ENCODE peak calls at places on chromosome 12, in seven cellular contexts. L, N, R, A, K, M and E are unnamed samples.

GRCh38 chr12:49364989-49365388 is 2.3 kb upstream of the SPATS2 start:
- DNase-seq in L (no peak), N (no peak), R (no peak), A (no peak), K (no peak), M (no peak), E (no peak)

GRCh38 chr12:62332598-62332997 is 72.4 kb downstream of the USP15 start:
- DNase-seq in L (no peak), N (no peak), R (no peak), A (no peak), K (no peak), M (no peak), E (no peak)

GRCh38 chr12:27982380-27982779 is 9.8 kb upstream of the PTHLH start:
- DNase-seq in L (no peak), N (no peak), R (no peak), A (no peak), K (no peak), M (no peak), E (no peak)

GRCh38 chr12:48045965-48046364 is 41.7 kb upstream of the COL2A1 start:
- DNase-seq in L (no peak), N (no peak), R (no peak), A (no peak), K (no peak), M (no peak), E (no peak)

GRCh38 chr12:30437044-30437443 is 258.6 kb downstream of the IPO8 start:
- DNase-seq in L (no peak), N (no peak), R (no peak), A (no peak), K (no peak), M (no peak), E (no peak)

GRCh38 chr12:92476844-92477243 is 225.9 kb upstream of the PLEKHG7 start:
- DNase-seq in L (no peak), N (no peak), R (no peak), A (no peak), K (no peak), M (no peak), E (no peak)

GRCh38 chr12:121507984-121508383 is 72.8 kb downstream of the KDM2B start:
- DNase-seq in L (no peak), N (no peak), R (no peak), A (no peak), K (no peak), M (no peak), E (no peak)

GRCh38 chr12:122102331-122102730 is 23.8 kb downstream of the MLXIP start:
- DNase-seq in L (no peak), N (no peak), R (no peak), A (no peak), K (no peak), M (no peak), E (no peak)

GRCh38 chr12:21655594-21655993 is 2.0 kb downstream of the LDHB start:
- DNase-seq in L (no peak), N (no peak), R (no peak), A (no peak), K (no peak), M (no peak), E (no peak)

GRCh38 chr12:56866493-56866892 is 67.7 kb downstream of the SDR9C7 start:
- DNase-seq in L (no peak), N (no peak), R (no peak), A (no peak), K (no peak), M (no peak), E (no peak)

GRCh38 chr12:6822461-6823135 is 977 bp downstream of the GPR162 start:
- DNase-seq in L (no peak), N (no peak), R (no peak), A (no peak), K (no peak), M (no peak), E (no peak)

GRCh38 chr12:79421236-79421740 is 269.5 kb downstream of the PAWR start:
- DNase-seq in L (no peak), N (no peak), R (no peak), A (no peak), K (no peak), M (no peak), E (no peak)

GRCh38 chr12:127241056-127241830 is 1025.7 kb upstream of the TMEM132C start:
- DNase-seq in L (no peak), N (no peak), R (peak; percentile 53), A (peak; percentile 61), K (no peak), M (no peak), E (no peak)

DNA sequence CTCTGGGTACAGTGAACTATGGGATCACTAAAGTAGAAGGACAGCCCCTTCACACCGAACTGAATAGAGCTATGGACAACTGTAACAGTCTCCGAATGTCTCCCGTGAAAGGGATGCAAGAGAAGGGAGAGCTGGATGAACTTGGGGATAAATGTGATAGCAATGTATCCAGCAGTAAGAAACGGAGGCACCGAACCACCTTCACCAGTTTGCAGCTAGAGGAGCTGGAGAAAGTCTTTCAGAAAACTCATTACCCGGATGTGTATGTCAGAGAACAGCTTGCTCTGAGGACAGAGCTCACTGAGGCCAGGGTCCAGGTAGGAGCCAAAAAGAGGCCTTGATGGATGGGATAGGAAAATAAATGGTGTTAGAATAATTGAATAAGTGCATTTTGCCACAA is 3.5 kb downstream of the ALX1 start:
- DNase-seq in L (peak; percentile 43), N (no peak), R (no peak), A (no peak), K (no peak), M (no peak), E (no peak)
- TF ChIP-seq CTCF in L (no peak), N (no peak), R (no peak), A (no peak), K (no peak), M (no peak), E (no peak)

DNA sequence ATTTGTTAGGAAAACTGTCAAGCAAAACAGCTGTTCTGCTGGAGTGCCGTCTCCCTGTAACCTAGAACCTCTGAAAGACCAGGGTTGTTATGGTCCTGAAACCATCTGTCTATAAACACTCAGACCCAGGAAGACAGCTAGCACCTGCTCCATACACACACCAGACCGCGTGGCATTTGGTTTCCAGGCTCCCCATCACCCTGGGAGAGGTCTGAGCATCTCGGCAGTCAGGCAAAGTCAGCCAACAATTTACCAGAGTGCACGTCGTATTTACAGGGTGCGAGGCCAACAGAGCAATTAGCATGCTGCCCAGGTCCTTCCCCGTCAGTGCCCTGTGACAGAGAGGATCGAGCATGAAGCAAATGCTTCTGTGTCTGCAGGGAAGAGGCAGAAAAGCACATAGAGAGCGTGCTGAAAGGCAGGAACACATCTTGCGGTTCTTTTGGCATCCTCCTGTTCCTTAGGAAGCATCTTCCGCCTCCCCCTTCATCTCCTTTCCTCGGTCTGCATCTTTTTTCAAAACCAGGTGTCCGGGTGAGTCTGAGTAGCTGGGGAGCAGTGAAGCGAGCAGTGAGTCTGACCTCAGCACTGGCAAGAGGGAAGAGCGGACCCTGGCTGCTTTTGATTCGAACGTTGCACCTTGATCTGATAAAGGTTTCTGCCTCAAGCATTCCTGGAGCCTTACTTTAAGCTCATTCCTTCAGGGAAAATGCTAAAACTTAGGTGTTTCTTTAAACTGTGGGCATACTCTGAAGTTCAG is 272.3 kb downstream of the SLC15A4 start:
- DNase-seq in L (no peak), N (no peak), R (no peak), A (no peak), K (peak; percentile 61), M (no peak), E (no peak)
- H3K9me3 ChIP-seq in L (no peaks in the 10 kb centered on the region), N (no peaks in the 10 kb centered on the region), R (no peaks in the 10 kb centered on the region), A (no peaks in the 10 kb centered on the region), K (no peaks in the 10 kb centered on the region), M (peaks cover 8% of the 10 kb centered on the region), E (no peaks in the 10 kb centered on the region)

GRCh38 chr12:67582238-67582834 is 66.2 kb upstream of the DYRK2 start:
- DNase-seq in L (no peak), N (no peak), R (no peak), A (no peak), K (no peak), M (no peak), E (no peak)

GRCh38 chr12:67578976-67579661 is 69.4 kb upstream of the DYRK2 start:
- DNase-seq in L (no peak), N (no peak), R (no peak), A (no peak), K (no peak), M (no peak), E (no peak)

DNA sequence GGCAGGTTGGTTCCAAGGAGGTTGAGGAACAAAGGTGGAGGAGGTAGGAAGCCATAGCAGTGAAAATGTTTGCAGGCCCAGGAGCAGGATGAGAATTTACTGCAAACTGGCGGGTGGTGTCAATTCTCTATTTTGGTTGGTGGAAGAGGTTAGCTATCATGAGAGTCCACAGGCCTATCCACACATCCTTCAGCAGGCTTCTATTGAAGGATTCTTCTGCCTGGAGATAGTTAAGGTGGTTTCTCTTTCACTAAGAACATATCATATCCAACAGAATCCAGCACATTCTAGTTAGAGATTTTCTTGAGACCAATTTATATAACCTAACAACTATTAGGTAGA is 68.9 kb upstream of the DYRK2 start:
- DNase-seq in L (no peak), N (no peak), R (no peak), A (no peak), K (no peak), M (no peak), E (no peak)
- H3K4me3 ChIP-seq in L (no peak overlapping the region), N (no peak overlapping the region), R (no peak overlapping the region), A (no peak overlapping the region), K (no peak overlapping the region), M (no peak overlapping the region), E (no peak overlapping the region)

GRCh38 chr12:118853634-118854033 is 127.7 kb upstream of the SRRM4 start:
- DNase-seq in L (no peak), N (no peak), R (no peak), A (no peak), K (peak; percentile 4), M (no peak), E (no peak)
- TF ChIP-seq CTCF in L (no peak), N (no peak), R (no peak), A (no peak), K (peak; percentile 43), M (no peak), E (no peak)

GRCh38 chr12:132925597-132926416 is 30.3 kb downstream of the ZNF605 start:
- DNase-seq in L (peak; percentile 26), N (no peak), R (no peak), A (no peak), K (no peak), M (no peak), E (no peak)

GRCh38 chr12:132922676-132923075 is 33.4 kb downstream of the ZNF605 start:
- DNase-seq in L (no peak), N (no peak), R (no peak), A (no peak), K (no peak), M (no peak), E (no peak)

GRCh38 chr12:132921685-132922084 is 34.3 kb upstream of the CHFR start:
- DNase-seq in L (no peak), N (no peak), R (no peak), A (no peak), K (no peak), M (no peak), E (no peak)

GRCh38 chr12:132924356-132924755 is 31.8 kb downstream of the ZNF605 start:
- DNase-seq in L (no peak), N (no peak), R (no peak), A (no peak), K (no peak), M (no peak), E (no peak)

DNA sequence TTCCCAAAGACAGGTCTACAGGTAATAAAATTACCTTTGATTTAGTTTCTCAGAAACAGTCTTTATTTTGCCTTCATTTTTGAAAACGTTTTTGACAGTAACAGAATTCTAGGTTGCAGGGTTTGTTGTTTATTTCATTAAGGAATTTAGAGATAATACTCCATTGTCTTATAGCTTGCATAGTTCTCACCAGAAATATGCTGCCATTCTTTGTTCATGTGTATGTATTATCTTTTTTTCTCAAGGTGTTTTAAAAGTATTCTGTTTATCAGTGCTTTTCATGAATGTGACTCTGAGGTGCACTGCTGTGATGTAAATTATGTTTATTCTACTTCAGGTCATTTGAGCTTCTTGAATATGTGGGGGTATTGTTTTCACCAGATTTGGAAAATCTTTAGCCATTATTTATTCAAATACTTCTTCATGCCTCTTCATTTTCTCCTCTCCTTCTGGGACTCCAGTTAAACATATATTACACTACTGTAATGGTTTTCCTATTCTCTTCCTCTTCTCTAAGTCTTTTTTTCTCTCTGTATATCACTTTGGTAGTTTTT is 32.7 kb downstream of the ZNF605 start:
- DNase-seq in L (no peak), N (no peak), R (no peak), A (no peak), K (no peak), M (no peak), E (no peak)
- H3K9me3 ChIP-seq in L (peaks cover 96% of the 10 kb centered on the region), N (peaks cover 17% of the 10 kb centered on the region), R (peaks cover 79% of the 10 kb centered on the region), A (peaks cover 98% of the 10 kb centered on the region), K (peaks cover 62% of the 10 kb centered on the region), M (peaks cover 96% of the 10 kb centered on the region), E (peaks cover 100% of the 10 kb centered on the region)